ENCODE peak calls at places on chromosomes 12 and 14, in five cellular contexts. X is NCI-H748 treated with DMSO at 0.1 percent for 48 hours, F is amniotic stem cell, U is NCI-H1417, E is bronchial epithelial cell. B is an unnamed sample.
A peak's percentile ranks its signal among the peaks of the same experiment; 100 is the strongest.

GRCh38 chr14:38238881-38239280 is 17.0 kb downstream of the CLEC14A start:
- DNase-seq in F (no peak), E (no peak), U (no peak), X (no peak), B (no peak)

GRCh38 chr14:101248840-101249675 is 312.2 kb upstream of the DIO3 start:
- DNase-seq in F (no peak), U (no peak), E (no peak), X (no peak), B (no peak)

GRCh38 chr12:12736759-12737676 is 19.9 kb downstream of the CDKN1B start:
- DNase-seq in F (no peak), U (peak; percentile 8), X (peak; percentile 11), E (peak; percentile 49), B (no peak)

GRCh38 chr12:111394480-111394879 is 11.2 kb upstream of the SH2B3 start:
- DNase-seq in E (no peak), F (no peak), U (no peak), X (no peak), B (no peak)

GRCh38 chr12:125873031-125873430 is 807.8 kb downstream of the AACS start:
- DNase-seq in X (no peak), E (no peak), U (no peak), F (no peak), B (no peak)

GRCh38 chr12:127548123-127548553 is 718.8 kb upstream of the TMEM132C start:
- DNase-seq in U (no peak), F (peak; percentile 44), X (peak; percentile 98), E (no peak), B (no peak)

GRCh38 chr12:40152783-40153383 is 47.0 kb upstream of the SLC2A13 start:
- DNase-seq in F (no peak), U (peak; percentile 55), E (peak; percentile 68), X (peak; percentile 9), B (peak; percentile 25)

GRCh38 chr12:59895161-59895785 is 299.4 kb downstream of the SLC16A7 start:
- DNase-seq in X (no peak), E (no peak), U (no peak), F (no peak), B (no peak)

GRCh38 chr12:8667280-8667679 is 4.7 kb upstream of the MFAP5 start:
- DNase-seq in U (no peak), F (no peak), E (no peak), X (no peak), B (no peak)

GRCh38 chr12:122976648-122976975 is 1.6 kb downstream of the OGFOD2 start:
- DNase-seq in E (no peak), F (no peak), X (no peak), U (no peak), B (no peak)

GRCh38 chr12:47280543-47281330 is 201.0 kb upstream of the AMIGO2 start:
- DNase-seq in U (no peak), F (no peak), E (peak; percentile 36), X (no peak), B (no peak)

GRCh38 chr12:62586850-62587249 is 120.2 kb downstream of the MON2 start:
- DNase-seq in E (no peak), X (no peak), U (no peak), F (no peak), B (no peak)

GRCh38 chr12:117514016-117514415 is 152.6 kb upstream of the NOS1 start:
- DNase-seq in E (no peak), U (peak; percentile 37), F (no peak), X (no peak), B (no peak)

B was measured in glomerular endothelial cell.